ENCODE peak calls at places on chromosomes 4 and X, in eight cellular contexts. K is activated CD4-positive, alpha-beta memory T cell treated with anti-CD3 and anti-CD28 coated beads, Interleukin-2, amount 10 ng/mL, durations not matched to agents 7 days and 5 days; Y is stimulated activated CD8-positive, alpha-beta memory T cell treated with anti-CD3 and anti-CD28 coated beads, Interleukin-15, amount 100 ng/mL, for 24 hours; G is activated CD4-positive, CD25-positive, alpha-beta regulatory T cell; O is DND-41; T is choroid plexus epithelial cell; E is NCI-H345; B is stimulated activated CD4-positive, alpha-beta T cell treated with anti-CD3 and anti-CD28 coated beads, Interleukin-15, amount 100 ng/mL, for 1 hour. Q is an unnamed sample.

GRCh38 chr4:65921180-65921579 is 250.9 kb upstream of the EPHA5 start:
- DNase-seq in K (no peak), Y (no peak), G (no peak), O (no peak), T (no peak), E (no peak), B (no peak), Q (no peak)

GRCh38 chrX:154121961-154122360 is 22.1 kb upstream of the OPN1LW start:
- DNase-seq in K (no peak), Y (no peak), G (no peak), O (no peak), T (no peak), E (no peak), B (no peak), Q (no peak)

GRCh38 chr4:39682133-39682532 is 15.8 kb upstream of the UBE2K start:
- DNase-seq in K (no peak), Y (no peak), G (no peak), O (no peak), T (no peak), E (no peak), B (no peak), Q (no peak)

GRCh38 chrX:86148024-86148511 is at the start of gene DACH2:
- DNase-seq in K (peak; percentile 32), Y (no peak), G (no peak), O (no peak), T (peak; percentile 81), E (peak; percentile 53), B (no peak), Q (peak; percentile 32)

GRCh38 chr4:158814636-158815035 is 45.8 kb downstream of the FNIP2 start:
- DNase-seq in K (no peak), Y (no peak), G (no peak), O (no peak), T (peak; percentile 84), E (no peak), B (no peak), Q (no peak)

GRCh38 chr4:152064753-152065152 is 303.9 kb upstream of the GATB start:
- DNase-seq in K (no peak), Y (no peak), G (no peak), O (no peak), T (no peak), E (no peak), B (no peak), Q (peak; percentile 21)

GRCh38 chrX:74251006-74251930 is 52.7 kb upstream of the ZCCHC13 start:
- DNase-seq in K (no peak), Y (no peak), G (no peak), O (no peak), T (peak; percentile 87), E (no peak), B (no peak), Q (no peak)

GRCh38 chrX:45622538-45622937 is 421.9 kb upstream of the DIPK2B start:
- DNase-seq in K (no peak), Y (no peak), G (no peak), O (no peak), T (peak; percentile 38), E (no peak), B (no peak), Q (no peak)

GRCh38 chr4:69116645-69117321 is 20.5 kb downstream of the UGT2B7 start:
- DNase-seq in K (no peak), Y (no peak), G (no peak), O (no peak), T (no peak), E (no peak), B (no peak), Q (no peak)

GRCh38 chrX:17697191-17697590 is 40.1 kb upstream of the SCML1 start:
- DNase-seq in K (no peak), Y (no peak), G (no peak), O (no peak), T (peak; percentile 58), E (no peak), B (no peak), Q (no peak)

GRCh38 chr4:76447326-76447954 is 12.4 kb downstream of the SHROOM3 start:
- DNase-seq in K (no peak), Y (no peak), G (no peak), O (no peak), T (peak; percentile 42), E (no peak), B (no peak), Q (no peak)

GRCh38 chr4:152197211-152197610 is 338.7 kb downstream of the FBXW7 start:
- DNase-seq in K (no peak), Y (no peak), G (no peak), O (no peak), T (no peak), E (no peak), B (no peak), Q (no peak)

GRCh38 chr4:137998666-137999429 is 243.3 kb downstream of the SLC7A11 start:
- DNase-seq in K (no peak), Y (no peak), G (no peak), O (no peak), T (peak; percentile 77), E (no peak), B (no peak), Q (no peak)

GRCh38 chrX:103774070-103774642 is 2.5 kb upstream of the PLP1 start:
- DNase-seq in K (no peak), Y (no peak), G (no peak), O (no peak), T (peak; percentile 72), E (peak; percentile 40), B (no peak), Q (no peak)

GRCh38 chr4:3361896-3362295 is 69.1 kb downstream of the RGS12 start:
- DNase-seq in K (no peak), Y (no peak), G (no peak), O (no peak), T (no peak), E (no peak), B (no peak), Q (no peak)

GRCh38 chrX:41389311-41389888 is 55.4 kb downstream of the DDX3X start:
- DNase-seq in K (no peak), Y (no peak), G (no peak), O (no peak), T (no peak), E (no peak), B (no peak), Q (no peak)

GRCh38 chr4:6105311-6105911 is 87.2 kb upstream of the C4orf50 start:
- DNase-seq in K (no peak), Y (no peak), G (no peak), O (no peak), T (no peak), E (no peak), B (no peak), Q (no peak)

GRCh38 chrX:112840382-112841113 is at the start of gene AMOT:
- DNase-seq in K (peak; percentile 45), Y (peak; percentile 3), G (peak; percentile 5), O (peak; percentile 90), T (peak; percentile 30), E (peak; percentile 91), B (peak; percentile 21), Q (no peak)

GRCh38 chrX:43949669-43950068 is 23.5 kb downstream of the NDP start:
- DNase-seq in K (peak; percentile 22), Y (peak; percentile 1), G (no peak), O (peak; percentile 5), T (no peak), E (no peak), B (no peak), Q (no peak)

GRCh38 chr4:107255114-107255513 is 219.0 kb upstream of the DKK2 start:
- DNase-seq in K (no peak), Y (no peak), G (no peak), O (no peak), T (no peak), E (no peak), B (no peak), Q (no peak)

GRCh38 chrX:3345281-3346081 is 971 bp downstream of the MXRA5 start:
- DNase-seq in K (no peak), Y (no peak), G (no peak), O (no peak), T (peak; percentile 57), E (peak; percentile 1), B (no peak), Q (no peak)